ENCODE peak calls at places on chromosome 4, in six cellular contexts. X is mesenchymal stem cell, A is IMR-90, D is mesendoderm, E is H9, C is H1. N is an unnamed sample.

GRCh38 chr4:32148120-32148666 is 1428.0 kb downstream of the PCDH7 start:
- DNase-seq in D (peak), E (no peak), C (no peak), X (no peak), A (no peak), N (no peak)

GRCh38 chr4:13920901-13921300 is 293.4 kb upstream of the BOD1L1 start:
- DNase-seq in C (peak), D (peak), E (peak), A (peak), X (peak), N (no peak)

GRCh38 chr4:1533501-1534064 is 127.3 kb upstream of the NKX1-1 start:
- DNase-seq in C (no peak), A (peak), E (no peak), X (no peak), D (no peak), N (no peak)

GRCh38 chr4:8785656-8786142 is 85.9 kb downstream of the HMX1 start:
- DNase-seq in X (no peak), C (no peak), D (no peak), A (no peak), E (no peak), N (no peak)

GRCh38 chr4:146545102-146545501 is 23.4 kb upstream of the SLC10A7 start:
- DNase-seq in D (peak), X (peak), C (no peak), A (peak), E (peak), N (no peak)

GRCh38 chr4:57342406-57342805 is 232.2 kb upstream of the IGFBP7 start:
- DNase-seq in C (no peak), E (no peak), X (no peak), A (peak), D (no peak), N (no peak)

GRCh38 chr4:133865606-133866327 is 335.8 kb downstream of the PABPC4L start:
- DNase-seq in D (peak), X (peak), C (no peak), E (no peak), A (peak), N (peak)

GRCh38 chr4:165524532-165525190 is 145.9 kb downstream of the CPE start:
- DNase-seq in X (no peak), D (no peak), C (no peak), E (no peak), A (no peak), N (no peak)

GRCh38 chr4:2482693-2483092 is 13.8 kb downstream of the RNF4 start:
- DNase-seq in X (no peak), E (no peak), D (no peak), A (peak), C (no peak), N (no peak)

GRCh38 chr4:128488055-128488705 is 200.6 kb upstream of the PGRMC2 start:
- DNase-seq in C (no peak), E (no peak), D (no peak), X (no peak), A (no peak), N (no peak)

GRCh38 chr4:66636321-66636720 is 909.0 kb downstream of the CENPC start:
- DNase-seq in C (no peak), X (no peak), A (no peak), E (no peak), D (no peak), N (no peak)

GRCh38 chr4:66639361-66639760 is 905.9 kb downstream of the CENPC start:
- DNase-seq in E (no peak), A (no peak), X (no peak), C (no peak), D (no peak), N (no peak)

DNA sequence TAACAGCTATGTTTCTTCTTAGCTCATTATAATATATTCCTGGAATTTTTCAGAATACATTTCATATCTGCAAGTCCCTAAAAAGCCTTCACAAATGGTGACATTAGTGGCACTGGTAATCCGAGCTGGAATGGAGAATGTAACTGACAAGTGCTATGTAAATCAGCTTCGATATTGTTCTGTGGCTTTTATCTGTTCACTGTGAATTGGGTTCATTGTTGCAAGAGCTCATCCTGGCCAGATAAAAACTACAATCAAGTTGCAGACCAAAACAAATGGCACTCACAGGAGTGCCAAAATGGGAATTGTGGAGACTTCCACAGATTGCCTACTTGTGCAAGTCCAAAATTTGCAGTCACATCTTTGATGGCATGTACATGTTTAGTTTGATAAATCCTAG is 905.1 kb downstream of the CENPC start:
- DNase-seq in X (no peak), D (peak), C (no peak), A (no peak), E (no peak), N (peak)
- H2BK15ac ChIP-seq in X (no peak), D (no peak), C (no peak), A (no peak), E (no peak), N (no peak)

GRCh38 chr4:117900832-117901231 is 133.5 kb upstream of the NDST3 start:
- DNase-seq in D (peak), A (no peak), X (peak), E (no peak), C (no peak), N (no peak)
- H2BK15ac ChIP-seq in D (no peak), A (no peak), X (no peak), E (no peak), C (no peak), N (no peak)

GRCh38 chr4:151991001-151991883 is 230.4 kb upstream of the GATB start:
- DNase-seq in A (no peak), X (no peak), C (no peak), D (no peak), E (no peak), N (no peak)
- H2BK15ac ChIP-seq in A (no peak), X (no peak), C (no peak), D (no peak), E (no peak), N (no peak)

GRCh38 chr4:110527156-110527555 is 51.2 kb downstream of the ENPEP start:
- DNase-seq in C (no peak), X (no peak), D (no peak), A (no peak), E (no peak), N (no peak)

DNA sequence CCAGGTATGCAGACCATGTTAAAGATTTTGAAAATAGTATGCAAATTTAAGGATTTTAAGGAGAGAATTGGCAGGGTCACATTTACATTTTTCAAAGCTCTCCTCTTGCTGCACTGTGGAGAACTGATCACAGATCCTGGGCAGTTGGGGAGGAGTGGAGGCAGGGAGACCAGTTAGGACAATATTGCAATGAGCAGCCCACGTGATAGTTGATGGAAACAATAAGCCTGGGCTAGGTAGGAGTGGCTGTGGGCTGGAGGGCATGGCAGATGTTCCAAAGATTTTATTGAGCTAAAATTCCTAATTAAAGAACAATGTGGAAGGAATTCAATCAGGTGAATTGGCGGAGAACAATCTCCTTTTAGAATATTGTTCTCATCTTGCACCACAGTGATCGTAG is 50.6 kb downstream of the ENPEP start:
- DNase-seq in C (no peak), A (no peak), E (no peak), D (no peak), X (no peak), N (no peak)
- H2BK15ac ChIP-seq in C (no peak), A (no peak), E (no peak), D (no peak), X (no peak), N (no peak)

DNA sequence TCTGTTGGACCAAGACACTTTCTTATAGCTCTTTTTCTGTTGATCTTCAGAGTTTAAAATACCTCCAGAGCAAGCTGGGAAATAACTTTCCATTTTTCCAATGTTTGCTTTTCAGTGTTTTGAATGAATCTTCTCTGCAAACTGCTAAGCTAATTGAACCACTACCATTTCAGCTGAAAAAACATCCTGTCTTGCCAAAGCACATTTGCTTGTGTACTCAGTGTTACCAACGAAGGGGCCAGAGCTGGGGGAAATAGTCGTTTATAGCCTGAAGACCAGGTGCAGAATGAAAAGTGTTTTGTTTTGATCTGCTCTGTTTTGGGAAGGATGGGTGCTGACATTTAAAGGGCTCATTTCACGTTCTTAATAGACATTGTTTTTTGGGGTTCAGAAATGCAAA is 88.4 kb upstream of the CLNK start:
- DNase-seq in C (no peak), D (no peak), E (no peak), A (no peak), X (no peak), N (no peak)
- H2BK15ac ChIP-seq in C (no peak), D (no peak), E (no peak), A (no peak), X (no peak), N (no peak)

GRCh38 chr4:60403986-60404385 is 796.1 kb upstream of the ADGRL3 start:
- DNase-seq in X (no peak), E (no peak), C (no peak), A (no peak), D (peak), N (no peak)
- H2BK15ac ChIP-seq in X (no peak), E (no peak), C (no peak), A (no peak), D (no peak), N (no peak)

DNA sequence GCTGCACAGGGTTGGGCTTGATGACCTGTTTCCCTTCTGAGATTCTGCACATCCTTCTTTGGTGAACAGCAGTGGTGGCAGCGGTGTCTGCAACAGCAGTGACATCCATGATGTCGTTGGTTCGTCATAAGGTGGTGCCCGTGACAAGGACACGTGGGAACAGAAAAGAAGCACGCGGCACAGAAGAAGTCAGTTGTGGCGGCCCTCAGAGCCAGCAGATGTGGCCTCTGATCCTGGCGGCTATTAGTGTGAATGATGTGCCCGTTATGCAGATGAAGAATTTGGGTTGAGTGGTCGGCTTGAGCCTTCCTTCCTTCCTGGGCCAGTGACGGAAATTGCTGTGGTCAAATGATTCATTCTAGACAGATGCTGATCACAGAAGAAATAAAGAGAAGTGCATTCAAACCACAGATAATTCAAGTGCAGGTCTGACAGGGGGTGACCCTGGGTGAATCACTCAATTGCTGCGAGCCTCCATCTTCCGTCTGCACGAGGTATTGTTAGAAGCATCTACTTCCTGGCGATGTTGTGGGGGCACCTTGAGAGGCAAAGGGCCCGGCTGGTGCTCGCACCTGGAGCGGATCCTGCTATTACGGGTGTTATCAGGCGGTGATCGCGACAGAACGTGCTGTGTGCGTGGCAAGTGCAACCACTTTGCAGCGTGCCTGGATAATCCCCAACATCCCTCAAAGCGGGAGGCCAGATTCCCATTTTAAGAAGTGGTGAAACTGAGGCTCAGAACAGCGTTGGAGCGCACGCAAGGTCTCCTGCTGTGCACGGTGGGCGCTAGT is 215.2 kb upstream of the PSAPL1 start:
- DNase-seq in A (peak), D (no peak), E (no peak), X (peak), C (no peak), N (no peak)
- H2BK15ac ChIP-seq in A (peak), D (no peak), E (no peak), X (peak), C (no peak), N (no peak)

DNA sequence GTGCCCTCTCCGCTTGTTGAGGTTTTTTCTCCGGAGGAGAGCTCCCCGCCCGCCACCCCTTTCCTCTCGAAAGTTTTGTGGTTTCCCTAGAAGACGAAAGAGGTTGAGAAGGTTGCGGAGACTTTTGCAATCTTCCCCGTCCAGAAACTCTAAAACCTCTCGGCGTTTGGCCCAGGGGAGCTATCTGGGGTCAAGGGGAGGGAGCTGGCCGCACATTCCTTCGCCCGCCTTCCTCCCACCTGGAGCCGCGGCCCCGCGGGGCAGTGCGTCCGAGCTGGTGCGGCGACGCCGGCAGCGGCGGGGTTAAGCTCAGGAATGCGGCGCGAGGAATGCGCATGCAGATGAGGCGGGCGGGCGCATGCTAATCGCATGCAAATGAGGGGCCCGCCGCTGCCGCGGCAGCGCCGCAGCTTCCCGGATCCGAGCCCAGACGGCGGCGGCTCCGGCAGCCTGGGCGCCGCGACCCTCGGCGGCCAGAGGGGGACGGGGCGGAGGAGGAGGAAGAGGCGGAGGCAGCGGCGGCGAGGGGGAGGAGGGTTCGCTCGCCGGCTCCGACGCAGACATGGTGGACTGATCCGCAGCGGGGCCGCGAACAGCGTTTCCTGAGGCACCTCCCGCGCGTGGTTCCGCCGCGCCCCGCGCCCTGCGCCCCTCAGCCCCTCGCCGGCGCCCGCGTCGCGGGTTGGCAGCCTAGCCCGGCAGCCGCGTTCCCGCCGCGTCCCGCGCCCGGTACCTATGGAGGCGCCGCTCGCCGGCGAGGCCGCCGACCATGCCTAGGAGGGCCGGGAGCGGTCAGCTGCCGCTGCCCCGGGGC is at the start of gene WWC2:
- DNase-seq in D (peak), E (peak), A (peak), X (peak), C (peak), N (peak)
- H2BK15ac ChIP-seq in D (peak), E (no peak), A (peak), X (peak), C (no peak), N (peak)